ENCODE peak calls at places on chromosomes 2 and 18, in four cellular contexts. S, J, Y and M are unnamed samples. For H3K36me3 and H3K4me1, the result is how much of the 10 kb centered on the place peaks cover.

GRCh38 chr2:168686485-168687191 is 115.8 kb upstream of the NOSTRIN start:
- DNase-seq in S (no peak), J (no peak), Y (no peak), M (no peak)

GRCh38 chr2:156456616-156457015 is 20.4 kb downstream of the GPD2 start:
- DNase-seq in S (no peak), J (no peak), Y (no peak), M (no peak)

GRCh38 chr2:62333961-62334360 is 138.0 kb downstream of the B3GNT2 start:
- DNase-seq in S (no peak), J (no peak), Y (no peak), M (no peak)

GRCh38 chr2:58497189-58497588 is 256.1 kb upstream of the FANCL start:
- DNase-seq in S (no peak), J (no peak), Y (no peak), M (peak)

GRCh38 chr2:60741588-60741987 is 14.5 kb upstream of the PAPOLG start:
- DNase-seq in S (no peak), J (no peak), Y (peak), M (no peak)

GRCh38 chr2:216635701-216636541 is 2.7 kb downstream of the IGFBP2 start:
- DNase-seq in S (peak), J (peak), Y (no peak), M (no peak)

GRCh38 chr2:9703085-9703641 is 72.4 kb upstream of the YWHAQ start:
- DNase-seq in S (no peak), J (no peak), Y (no peak), M (no peak)

GRCh38 chr2:212228651-212229253 is 309.9 kb downstream of the ERBB4 start:
- DNase-seq in S (no peak), J (no peak), Y (no peak), M (no peak)

GRCh38 chr18:22930089-22930713 is 2.9 kb upstream of the RBBP8 start:
- DNase-seq in S (peak), J (no peak), Y (peak), M (peak)

GRCh38 chr2:31271851-31272267 is 37.9 kb downstream of the EHD3 start:
- DNase-seq in S (no peak), J (no peak), Y (no peak), M (no peak)

GRCh38 chr2:100886054-100886453 is 66.1 kb downstream of the NPAS2 start:
- DNase-seq in S (no peak), J (no peak), Y (no peak), M (no peak)

GRCh38 chr2:207892676-207893402 is 123.1 kb upstream of the FZD5 start:
- DNase-seq in S (no peak), J (no peak), Y (no peak), M (no peak)

GRCh38 chr2:3639015-3639630 is 18.9 kb upstream of the ALLC start:
- DNase-seq in S (no peak), J (no peak), Y (no peak), M (no peak)

GRCh38 chr2:108820439-108820838 is 33.9 kb downstream of the CCDC138 start:
- DNase-seq in S (no peak), J (no peak), Y (no peak), M (no peak)

GRCh38 chr2:120954939-120955338 is 219.3 kb downstream of the GLI2 start:
- DNase-seq in S (no peak), J (no peak), Y (no peak), M (no peak)

GRCh38 chr2:15627842-15628684 is 36.4 kb downstream of the DDX1 start:
- DNase-seq in S (no peak), J (no peak), Y (no peak), M (no peak)

GRCh38 chr2:232276084-232276738 is 102.3 kb upstream of the ALPP start:
- DNase-seq in S (peak), J (no peak), Y (no peak), M (no peak)

GRCh38 chr2:148642112-148642744 is 2.3 kb upstream of the EPC2 start:
- DNase-seq in S (no peak), J (no peak), Y (no peak), M (no peak)

GRCh38 chr2:191394043-191394442 is 148.8 kb downstream of the MYO1B start:
- DNase-seq in S (no peak), J (no peak), Y (no peak), M (no peak)

GRCh38 chr2:191401287-191401686 is 156.1 kb downstream of the MYO1B start:
- DNase-seq in S (no peak), J (no peak), Y (no peak), M (no peak)

GRCh38 chr2:191391171-191391570 is 146.0 kb downstream of the MYO1B start:
- DNase-seq in S (no peak), J (no peak), Y (no peak), M (no peak)

DNA sequence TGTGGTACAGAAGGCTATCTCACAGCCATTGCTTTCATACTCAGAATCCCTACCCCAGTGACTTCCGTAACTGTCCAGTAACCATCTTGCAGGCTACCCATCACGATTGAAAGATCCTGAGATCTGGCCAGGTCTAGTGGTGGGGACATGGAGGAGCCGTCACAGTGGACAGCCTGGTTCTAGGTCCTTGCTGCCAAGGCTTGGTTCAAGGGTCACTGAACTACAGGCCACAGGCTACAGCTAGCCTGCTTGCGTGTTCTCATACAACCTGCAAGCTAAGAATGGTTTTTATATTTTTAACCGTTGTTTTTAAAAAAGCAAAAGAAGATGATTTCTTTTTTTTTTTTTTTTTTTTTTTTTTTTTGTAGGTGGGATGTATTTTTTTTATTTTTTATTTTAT is 151.6 kb downstream of the MYO1B start:
- DNase-seq in S (no peak), J (no peak), Y (no peak), M (no peak)
- H3K36me3 ChIP-seq in S (under half), J (under half), Y (under half), M (under half)

GRCh38 chr2:42902939-42903709 is 110.7 kb upstream of the HAAO start:
- DNase-seq in S (no peak), J (no peak), Y (no peak), M (no peak)

GRCh38 chr2:42906115-42906556 is 113.8 kb upstream of the HAAO start:
- DNase-seq in S (no peak), J (no peak), Y (no peak), M (no peak)

GRCh38 chr2:42903821-42904575 is 111.6 kb upstream of the HAAO start:
- DNase-seq in S (no peak), J (no peak), Y (no peak), M (no peak)

GRCh38 chr2:42905341-42906114 is 113.1 kb upstream of the HAAO start:
- DNase-seq in S (no peak), J (no peak), Y (peak), M (no peak)

DNA sequence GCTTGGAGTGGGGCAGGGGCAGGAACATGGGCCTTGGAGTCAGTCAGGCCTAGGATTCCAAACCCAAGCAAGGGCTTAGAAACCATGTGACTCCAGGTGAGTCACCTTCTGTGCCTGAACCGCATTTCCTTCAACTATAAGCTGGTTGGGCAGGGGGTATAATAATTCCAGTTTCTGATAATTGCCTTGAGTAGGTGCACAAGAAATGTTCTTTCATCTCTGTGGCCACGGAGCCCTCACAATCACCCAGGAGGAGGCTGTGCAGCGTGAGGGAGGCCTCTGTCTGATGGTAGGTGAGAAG is 112.1 kb upstream of the HAAO start:
- DNase-seq in S (no peak), J (no peak), Y (no peak), M (no peak)
- H3K4me1 ChIP-seq in S (under half), J (under half), Y (half or more), M (under half)

GRCh38 chr2:201383156-201383555 is 26.0 kb upstream of the FLACC1 start:
- DNase-seq in S (no peak), J (no peak), Y (no peak), M (no peak)
- H3K36me3 ChIP-seq in S (half or more), J (half or more), Y (half or more), M (under half)

DNA sequence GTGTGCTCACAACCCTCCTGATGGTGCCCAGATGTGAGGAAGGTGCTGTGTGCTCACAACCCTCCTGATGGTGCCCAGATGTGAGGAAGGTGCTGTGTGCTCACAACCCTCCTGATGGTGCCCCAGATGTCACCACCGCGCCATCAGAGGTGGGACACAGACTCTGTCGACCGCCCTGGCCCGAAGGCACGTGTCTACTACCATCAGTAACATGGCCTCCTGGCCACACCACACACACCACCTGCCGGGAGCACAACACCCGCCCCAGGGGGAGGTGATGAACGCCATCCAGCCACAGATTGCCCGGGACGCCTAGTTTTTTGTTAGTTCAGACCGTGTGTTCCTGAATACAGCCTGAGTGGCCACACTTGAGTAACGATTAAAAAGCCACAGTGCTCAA is 24.5 kb downstream of the HDAC4 start:
- DNase-seq in S (no peak), J (peak), Y (no peak), M (no peak)
- H3K4me1 ChIP-seq in S (under half), J (under half), Y (under half), M (under half)

GRCh38 chr2:50722828-50723227 is 309.1 kb downstream of the NRXN1 start:
- DNase-seq in S (no peak), J (no peak), Y (no peak), M (no peak)
- H3K36me3 ChIP-seq in S (under half), J (under half), Y (under half), M (under half)

GRCh38 chr2:105779394-105779793 is 34.7 kb downstream of the NCK2 start:
- DNase-seq in S (no peak), J (no peak), Y (no peak), M (no peak)
- H3K4me1 ChIP-seq in S (under half), J (under half), Y (under half), M (under half)

GRCh38 chr2:17713291-17713690 is 40.3 kb downstream of the SMC6 start:
- DNase-seq in S (no peak), J (no peak), Y (no peak), M (no peak)

GRCh38 chr2:17709897-17710296 is 43.7 kb downstream of the SMC6 start:
- DNase-seq in S (no peak), J (no peak), Y (no peak), M (no peak)

GRCh38 chr2:17706845-17707244 is 46.8 kb downstream of the SMC6 start:
- DNase-seq in S (no peak), J (no peak), Y (no peak), M (no peak)

DNA sequence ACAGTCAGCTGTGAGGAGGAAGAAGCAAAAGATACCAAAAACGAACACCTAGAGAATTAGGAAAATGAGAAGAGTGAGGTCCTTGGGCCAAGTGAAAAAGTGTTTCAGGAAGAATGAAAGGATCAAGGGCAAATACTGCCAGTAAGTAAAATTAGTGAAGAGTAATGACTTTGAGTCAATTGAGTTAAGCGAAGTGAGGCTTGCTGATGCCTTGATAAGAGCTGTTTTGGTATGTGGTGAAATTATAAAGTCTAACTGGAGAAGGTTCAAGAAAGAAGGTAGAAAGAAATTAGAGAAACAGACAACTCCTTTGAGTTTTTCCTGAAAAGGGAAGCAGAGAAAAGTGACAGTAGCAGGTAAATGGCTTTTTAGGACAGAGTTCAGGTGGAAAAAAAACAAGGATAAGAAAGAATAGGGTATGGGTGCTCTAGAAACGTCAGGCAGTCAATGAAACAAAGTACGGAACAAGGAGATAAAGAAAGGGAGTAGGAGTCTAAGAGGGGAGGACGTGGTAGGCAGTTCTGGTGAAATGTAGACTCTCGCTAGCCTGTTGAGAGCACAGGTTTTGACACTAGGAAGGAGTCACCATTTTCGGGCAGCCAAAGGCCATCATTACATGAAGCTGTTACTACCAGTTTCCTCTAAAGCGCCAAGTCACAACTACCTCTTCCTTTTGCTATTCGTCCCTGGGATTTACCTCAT is 42.9 kb downstream of the SMC6 start:
- DNase-seq in S (no peak), J (no peak), Y (no peak), M (no peak)
- H3K36me3 ChIP-seq in S (under half), J (under half), Y (under half), M (under half)

GRCh38 chr2:170368370-170368769 is 190.4 kb downstream of the MYO3B start:
- DNase-seq in S (no peak), J (no peak), Y (no peak), M (no peak)
- H3K4me1 ChIP-seq in S (under half), J (under half), Y (under half), M (under half)

DNA sequence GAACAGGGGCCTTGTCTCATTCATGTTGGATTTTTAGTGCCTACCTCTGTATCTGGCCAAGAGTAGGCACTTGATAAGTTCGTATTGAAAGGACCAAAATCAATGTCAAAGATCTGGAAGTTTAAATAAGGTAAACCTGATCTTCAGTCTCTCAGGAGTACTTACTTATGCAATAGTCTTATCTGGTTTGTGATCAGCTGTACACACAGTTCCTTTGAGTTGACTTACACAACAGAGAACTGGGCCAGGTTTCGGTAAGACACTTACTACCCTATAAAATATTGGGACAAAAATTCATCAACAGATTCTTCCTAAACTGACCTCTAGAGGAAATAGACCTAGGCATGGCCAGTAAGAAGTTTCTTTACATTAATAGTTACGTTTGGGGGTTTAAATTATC is 113.6 kb upstream of the NXPH2 start:
- DNase-seq in S (no peak), J (no peak), Y (no peak), M (no peak)
- H3K36me3 ChIP-seq in S (under half), J (under half), Y (under half), M (under half)

GRCh38 chr2:8551622-8552074 is 130.2 kb upstream of the ID2 start:
- DNase-seq in S (peak), J (no peak), Y (no peak), M (no peak)
- H3K4me1 ChIP-seq in S (under half), J (under half), Y (under half), M (under half)